ENCODE peak calls at places on chromosomes 7 and 10, in ten cellular contexts. T is AG04450; A is B cell; N is NCI-H1105; M is fibroblast of the aortic adventitia; W is nephron progenitor cell; V is astrocyte of the hippocampus; D is Peyer's patch; U is activated naive CD8-positive, alpha-beta T cell treated with anti-CD3 and anti-CD28 coated beads, Interleukin-2, amount 50 U/mL, for 24 hours; S is MM.1S. I is an unnamed sample.

GRCh38 chr10:4083509-4084003 is 298.5 kb upstream of the KLF6 start:
- DNase-seq in T (no peak), A (no peak), N (no peak), M (peak), W (no peak), V (peak), D (no peak), U (no peak), S (no peak), I (peak)

GRCh38 chr7:111735661-111736323 is 173.5 kb upstream of the IMMP2L start:
- DNase-seq in T (peak), A (peak), N (peak), M (peak), W (peak), V (peak), D (no peak), U (peak), S (peak), I (peak)

GRCh38 chr10:49054753-49055152 is 60.6 kb downstream of the VSTM4 start:
- DNase-seq in T (no peak), A (no peak), N (no peak), M (no peak), W (no peak), V (no peak), D (no peak), U (no peak), S (no peak), I (no peak)

GRCh38 chr7:112452102-112452888 is 2.0 kb downstream of the IFRD1 start:
- DNase-seq in T (no peak), A (no peak), N (no peak), M (peak), W (peak), V (peak), D (peak), U (no peak), S (peak), I (no peak)

GRCh38 chr7:99543916-99544315 is 8.0 kb downstream of the FAM200A start:
- DNase-seq in T (no peak), A (no peak), N (no peak), M (no peak), W (no peak), V (no peak), D (no peak), U (no peak), S (no peak), I (no peak)

GRCh38 chr7:132161976-132162375 is 414.3 kb downstream of the PLXNA4 start:
- DNase-seq in T (no peak), A (no peak), N (no peak), M (no peak), W (no peak), V (no peak), D (no peak), U (no peak), S (no peak), I (no peak)

GRCh38 chr7:3112499-3113134 is 69.0 kb upstream of the CARD11 start:
- DNase-seq in T (no peak), A (no peak), N (peak), M (no peak), W (no peak), V (no peak), D (no peak), U (peak), S (peak), I (no peak)

GRCh38 chr10:97708976-97709745 is 4.4 kb upstream of the MARVELD1 start:
- DNase-seq in T (peak), A (peak), N (peak), M (peak), W (peak), V (peak), D (peak), U (peak), S (no peak), I (no peak)

GRCh38 chr7:21256310-21256877 is 171.5 kb upstream of the SP4 start:
- DNase-seq in T (no peak), A (peak), N (peak), M (peak), W (no peak), V (peak), D (no peak), U (peak), S (peak), I (no peak)

GRCh38 chr10:124231188-124232135 is 138.1 kb upstream of the CHST15 start:
- DNase-seq in T (no peak), A (peak), N (no peak), M (no peak), W (no peak), V (no peak), D (no peak), U (peak), S (peak), I (no peak)

GRCh38 chr10:73894245-73894971 is 16.5 kb upstream of the PLAU start:
- DNase-seq in T (no peak), A (no peak), N (no peak), M (peak), W (no peak), V (peak), D (peak), U (peak), S (no peak), I (peak)

GRCh38 chr7:24899905-24900304 is 80.1 kb downstream of the OSBPL3 start:
- DNase-seq in T (no peak), A (peak), N (no peak), M (no peak), W (no peak), V (no peak), D (no peak), U (no peak), S (peak), I (no peak)

GRCh38 chr10:47026301-47027107 is 115.3 kb downstream of the PTPN20 start:
- DNase-seq in T (no peak), A (no peak), N (no peak), M (no peak), W (no peak), V (no peak), D (peak), U (no peak), S (no peak), I (no peak)

GRCh38 chr7:80027616-80028173 is 106.9 kb upstream of the GNAI1 start:
- DNase-seq in T (no peak), A (no peak), N (peak), M (no peak), W (no peak), V (peak), D (no peak), U (no peak), S (no peak), I (no peak)

GRCh38 chr10:49521062-49521461 is 17.9 kb downstream of the ERCC6 start:
- DNase-seq in T (no peak), A (no peak), N (no peak), M (no peak), W (no peak), V (peak), D (no peak), U (no peak), S (no peak), I (no peak)

GRCh38 chr7:107856806-107857540 is 34.0 kb upstream of the DLD start:
- DNase-seq in T (no peak), A (no peak), N (no peak), M (no peak), W (no peak), V (peak), D (peak), U (no peak), S (peak), I (no peak)

GRCh38 chr7:18041202-18041601 is 13.6 kb upstream of the PRPS1L1 start:
- DNase-seq in T (peak), A (no peak), N (no peak), M (no peak), W (no peak), V (no peak), D (no peak), U (no peak), S (no peak), I (no peak)

GRCh38 chr10:98088186-98088971 is 46.1 kb upstream of the R3HCC1L start:
- DNase-seq in T (no peak), A (no peak), N (no peak), M (peak), W (no peak), V (peak), D (no peak), U (no peak), S (no peak), I (no peak)

I was measured in pulmonary artery endothelial cell.